ENCODE peak calls at places on chromosomes 13 and 19, in five cellular contexts. I, A, O, E and Y are unnamed samples.

GRCh38 chr19:13902993-13903555 is 2.8 kb downstream of the BRME1 start:
- DNase-seq in I (peak; percentile 47), E (peak; percentile 15), O (no peak), A (no peak), Y (no peak)

GRCh38 chr13:82827704-82828103 is 1054.6 kb downstream of the SLITRK1 start:
- DNase-seq in I (no peak), A (no peak), O (no peak), E (no peak), Y (no peak)

GRCh38 chr19:1251503-1252220 is 3.3 kb downstream of the MIDN start:
- DNase-seq in E (no peak), I (peak; percentile 73), O (peak; percentile 67), A (no peak), Y (peak; percentile 37)

GRCh38 chr19:34844254-34844653 is 71.2 kb upstream of the ZNF599 start:
- DNase-seq in O (no peak), A (no peak), I (no peak), E (no peak), Y (no peak)

GRCh38 chr13:45870232-45870631 is 18.7 kb upstream of the SIAH3 start:
- DNase-seq in A (no peak), I (no peak), O (no peak), E (no peak), Y (no peak)

GRCh38 chr13:100666124-100666523 is 8.5 kb downstream of the TMTC4 start:
- DNase-seq in I (no peak), A (no peak), O (no peak), E (peak; percentile 24), Y (peak; percentile 61)

GRCh38 chr19:33508941-33509614 is 12.5 kb downstream of the PEPD start:
- DNase-seq in E (no peak), A (no peak), I (no peak), O (no peak), Y (no peak)

GRCh38 chr19:34662919-34663318 is 14.0 kb downstream of the SCGB2B2 start:
- DNase-seq in A (no peak), I (peak; percentile 42), O (peak; percentile 37), E (peak; percentile 25), Y (no peak)

GRCh38 chr13:28753208-28753892 is 34.6 kb upstream of the SLC46A3 start:
- DNase-seq in A (no peak), O (no peak), E (peak; percentile 91), I (peak; percentile 97), Y (peak; percentile 95)

GRCh38 chr13:39587939-39588338 is 15.1 kb downstream of the LHFPL6 start:
- DNase-seq in I (no peak), A (no peak), O (no peak), E (no peak), Y (no peak)

GRCh38 chr19:35905178-35905727 is 2.8 kb downstream of the TYROBP start:
- DNase-seq in I (no peak), E (no peak), A (no peak), O (no peak), Y (no peak)

GRCh38 chr19:35907377-35907745 is 734 bp downstream of the TYROBP start:
- DNase-seq in A (no peak), I (no peak), E (no peak), O (no peak), Y (no peak)

GRCh38 chr19:35908977-35909683 is 1.0 kb upstream of the TYROBP start:
- DNase-seq in O (no peak), A (no peak), E (no peak), I (no peak), Y (no peak)

GRCh38 chr19:35909684-35910035 is 1.6 kb upstream of the TYROBP start:
- DNase-seq in E (no peak), O (no peak), A (no peak), I (no peak), Y (no peak)

GRCh38 chr19:35908010-35908441 is at the start of gene TYROBP:
- DNase-seq in O (no peak), E (no peak), A (no peak), I (no peak), Y (no peak)
- H3K4me3 ChIP-seq in O (no peak within 1 kb of the TSS), E (no peak within 1 kb of the TSS), A (no peak within 1 kb of the TSS), I (no peak within 1 kb of the TSS), Y (no peak within 1 kb of the TSS)

GRCh38 chr13:99356216-99357089 is 49.3 kb upstream of the GPR183 start:
- DNase-seq in E (peak; percentile 89), A (peak; percentile 45), O (peak; percentile 91), I (no peak), Y (peak; percentile 72)
- H3K4me3 ChIP-seq in E (no peak overlapping the region), A (no peak overlapping the region), O (peak overlapping the region; percentile 43), I (no peak overlapping the region), Y (peak overlapping the region; percentile 32)

DNA sequence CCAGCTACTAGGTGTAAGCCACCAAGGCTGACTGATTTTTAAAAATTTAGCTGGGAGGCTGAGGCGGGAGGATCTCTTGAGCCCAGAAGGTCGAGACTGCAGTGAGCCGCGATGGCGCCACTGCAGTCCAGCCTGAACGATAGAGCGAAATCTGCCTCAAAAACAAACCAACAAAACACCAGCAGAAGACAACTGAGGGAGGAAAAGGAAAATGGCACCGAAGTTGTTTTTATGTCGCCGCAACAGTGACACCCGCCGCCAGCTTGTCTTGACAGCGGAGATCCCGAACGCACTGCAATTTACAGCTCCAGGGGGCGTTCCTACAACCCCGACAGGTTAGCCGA is 298 bp upstream of the FAM98C start:
- DNase-seq in A (no peak), I (no peak), O (no peak), E (no peak), Y (no peak)
- H3K4me3 ChIP-seq in A (peak overlapping the region; percentile 82), I (no peak overlapping the region), O (peak overlapping the region; percentile 66), E (peak overlapping the region; percentile 37), Y (peak overlapping the region; percentile 62)

DNA sequence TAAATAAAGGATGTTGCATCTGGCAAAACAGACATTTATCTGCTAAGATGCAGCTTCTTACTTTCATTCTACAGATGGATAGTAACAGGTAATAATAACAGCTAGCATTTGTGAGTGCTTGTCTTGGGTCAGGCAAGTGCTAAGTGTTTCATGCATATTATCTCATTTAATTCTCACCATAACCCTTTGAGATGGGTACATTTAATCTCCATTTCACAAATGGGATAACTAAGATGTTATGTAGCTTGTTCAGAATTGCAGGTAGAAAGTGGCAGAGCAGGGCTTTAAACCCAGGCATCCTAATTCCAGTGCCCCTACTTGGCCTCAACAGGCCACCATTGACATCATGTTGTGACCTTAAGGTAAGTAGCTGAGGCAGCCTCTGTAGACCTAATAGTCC is 69.8 kb downstream of the LMO7 start:
- DNase-seq in E (no peak), O (no peak), A (no peak), I (no peak), Y (no peak)
- H3K4me3 ChIP-seq in E (no peak overlapping the region), O (no peak overlapping the region), A (no peak overlapping the region), I (no peak overlapping the region), Y (no peak overlapping the region)

DNA sequence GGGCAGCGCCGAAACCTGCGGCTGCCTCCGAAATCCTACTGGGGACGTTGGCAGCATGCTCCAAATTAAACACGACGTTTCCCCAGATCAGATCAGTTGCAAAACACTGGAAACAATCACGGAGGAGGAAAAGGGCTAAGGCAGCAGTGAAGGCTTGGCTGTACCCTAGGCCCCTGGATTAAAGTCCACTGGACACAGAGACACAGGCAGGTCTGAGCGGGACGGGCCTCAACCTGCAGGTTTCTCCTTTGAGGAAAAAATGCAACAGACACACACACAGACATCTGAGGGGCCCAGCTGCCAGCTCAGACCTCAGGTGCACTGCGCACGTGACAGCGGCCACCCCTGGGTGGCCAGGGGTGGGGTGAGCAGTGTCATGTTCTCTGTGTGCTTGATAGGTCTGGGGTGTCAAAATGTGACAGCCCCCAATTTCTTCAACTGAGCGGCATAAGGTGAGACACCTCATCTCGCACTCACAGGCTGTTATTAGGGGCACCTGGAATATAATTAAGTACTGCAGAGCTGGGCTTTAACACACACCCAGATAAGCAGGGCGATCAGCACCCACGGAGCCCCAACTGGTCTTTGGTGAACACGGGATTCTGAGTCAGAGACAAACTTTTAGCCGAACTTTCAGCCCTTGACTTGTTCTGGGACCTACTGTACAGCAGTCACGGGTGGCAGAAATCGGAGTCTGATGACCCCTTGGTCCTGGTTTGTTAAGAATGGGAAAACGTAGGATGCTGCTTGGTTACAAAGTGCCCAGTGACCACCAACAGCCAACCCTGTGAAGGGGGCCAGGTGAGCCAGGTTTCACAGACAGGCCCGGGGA is 9.3 kb downstream of the SH3GL1 start:
- DNase-seq in A (no peak), E (peak; percentile 61), O (no peak), I (no peak), Y (peak; percentile 38)
- H3K4me3 ChIP-seq in A (no peak overlapping the region), E (no peak overlapping the region), O (no peak overlapping the region), I (no peak overlapping the region), Y (peak overlapping the region; percentile 42)

GRCh38 chr13:50892162-50892944 is 17.2 kb upstream of the RNASEH2B start:
- DNase-seq in O (peak; percentile 33), I (no peak), E (no peak), A (no peak), Y (no peak)
- H3K4me3 ChIP-seq in O (peak overlapping the region; percentile 32), I (no peak overlapping the region), E (no peak overlapping the region), A (no peak overlapping the region), Y (no peak overlapping the region)